ENCODE peak calls at places on chromosomes 12 and 14, in nine cellular contexts. Z is endothelial cell, X is GM06990, T is K562, M is right cardiac atrium, A is cardiac fibroblast, P is gastrocnemius medialis, Q is 8988T, L is spleen. O is an unnamed sample.

GRCh38 chr14:56044196-56044595 is 74.0 kb upstream of the PELI2 start:
- DNase-seq in Z (no peak), X (no peak), T (no peak), M (no peak), A (no peak), P (no peak), Q (no peak), L (no peak), O (no peak)

GRCh38 chr14:96625436-96625945 is 123.3 kb downstream of the PAPOLA start:
- DNase-seq in Z (no peak), X (no peak), T (no peak), M (no peak), A (no peak), P (no peak), Q (no peak), L (peak), O (no peak)

GRCh38 chr12:105748806-105749600 is 389.8 kb downstream of the NUAK1 start:
- DNase-seq in Z (no peak), X (no peak), T (no peak), M (peak), A (peak), P (no peak), Q (no peak), L (no peak), O (no peak)

GRCh38 chr12:51631591-51631990 is 40.6 kb downstream of the SCN8A start:
- DNase-seq in Z (no peak), X (no peak), T (no peak), M (no peak), A (peak), P (no peak), Q (no peak), L (no peak), O (no peak)

GRCh38 chr12:90621927-90622326 is 333.0 kb downstream of the CCER1 start:
- DNase-seq in Z (no peak), X (no peak), T (no peak), M (no peak), A (peak), P (no peak), Q (no peak), L (no peak), O (no peak)

GRCh38 chr12:31928246-31929139 is 30.7 kb upstream of the RESF1 start:
- DNase-seq in Z (no peak), X (peak), T (no peak), M (no peak), A (no peak), P (no peak), Q (no peak), L (no peak), O (no peak)

GRCh38 chr12:11508699-11509098 is 113.3 kb upstream of the PRB2 start:
- DNase-seq in Z (no peak), X (no peak), T (no peak), M (no peak), A (peak), P (no peak), Q (no peak), L (no peak), O (no peak)

GRCh38 chr12:56758728-56759269 is 4.3 kb upstream of the HSD17B6 start:
- DNase-seq in Z (no peak), X (no peak), T (no peak), M (no peak), A (peak), P (no peak), Q (no peak), L (no peak), O (no peak)

GRCh38 chr14:49865431-49865859 is 12.9 kb upstream of the NEMF start:
- DNase-seq in Z (peak), X (peak), T (no peak), M (peak), A (peak), P (peak), Q (no peak), L (peak), O (peak)

GRCh38 chr12:108939594-108939993 is 59.7 kb downstream of the DAO start:
- DNase-seq in Z (no peak), X (no peak), T (peak), M (no peak), A (peak), P (peak), Q (no peak), L (no peak), O (no peak)

GRCh38 chr14:99568567-99569560 is 35.1 kb downstream of the CCDC85C start:
- DNase-seq in Z (no peak), X (no peak), T (no peak), M (peak), A (peak), P (no peak), Q (no peak), L (no peak), O (no peak)

O was measured in HuH-7.5.